ENCODE peak calls at places on chromosomes 5 and 9, in nine cellular contexts. V is NCI-H2029; N is stimulated activated CD8-positive, alpha-beta memory T cell treated with anti-CD3 and anti-CD28 coated beads, Interleukin-7, amount 100 ng/mL, for 1 hour; L is stimulated activated CD4-positive, alpha-beta T cell treated with anti-CD3 and anti-CD28 coated beads, Interleukin-15, amount 100 ng/mL, for 24 hours; O is smooth muscle cell of the brain vasculature; G is SJSA1; F is right cardiac atrium; E is HuH-7.5; H is Calu3. U is an unnamed sample.
A peak's percentile ranks its signal among the peaks of the same experiment; 100 is the strongest.

GRCh38 chr9:133730994-133731715 is 7.0 kb downstream of the SARDH start:
- DNase-seq in V (no peak), N (no peak), L (no peak), O (no peak), G (peak; percentile 37), F (peak; percentile 52), E (no peak), H (no peak), U (no peak)

GRCh38 chr5:14187660-14188059 is 44.5 kb downstream of the TRIO start:
- DNase-seq in V (no peak), N (no peak), L (no peak), O (no peak), G (no peak), F (no peak), E (no peak), H (no peak), U (no peak)

GRCh38 chr5:58354827-58355226 is 105.1 kb downstream of the PLK2 start:
- DNase-seq in V (no peak), N (no peak), L (no peak), O (no peak), G (no peak), F (no peak), E (no peak), H (no peak), U (no peak)

GRCh38 chr9:129617167-129617566 is 3.7 kb downstream of the C9orf50 start:
- DNase-seq in V (no peak), N (no peak), L (no peak), O (no peak), G (no peak), F (peak; percentile 20), E (peak; percentile 87), H (peak; percentile 44), U (peak; percentile 51)

GRCh38 chr9:69594180-69594579 is 78.0 kb downstream of the APBA1 start:
- DNase-seq in V (no peak), N (no peak), L (no peak), O (no peak), G (no peak), F (no peak), E (no peak), H (no peak), U (no peak)

GRCh38 chr5:82365744-82366228 is 87.6 kb upstream of the RPS23 start:
- DNase-seq in V (peak; percentile 20), N (no peak), L (peak; percentile 69), O (no peak), G (no peak), F (no peak), E (no peak), H (peak; percentile 61), U (no peak)

GRCh38 chr9:123304340-123304691 is 35.9 kb upstream of the STRBP start:
- DNase-seq in V (no peak), N (no peak), L (no peak), O (no peak), G (no peak), F (no peak), E (no peak), H (no peak), U (no peak)

GRCh38 chr5:176538505-176538806 is 1.3 kb upstream of the RNF44 start:
- DNase-seq in V (no peak), N (no peak), L (no peak), O (no peak), G (no peak), F (no peak), E (no peak), H (no peak), U (no peak)

GRCh38 chr9:127422133-127422782 is 1.9 kb upstream of the ZNF79 start:
- DNase-seq in V (no peak), N (no peak), L (no peak), O (no peak), G (no peak), F (no peak), E (no peak), H (no peak), U (no peak)

GRCh38 chr5:32129074-32129598 is 45.0 kb downstream of the GOLPH3 start:
- DNase-seq in V (no peak), N (no peak), L (no peak), O (no peak), G (no peak), F (no peak), E (no peak), H (no peak), U (no peak)

GRCh38 chr5:125295405-125295872 is 549.0 kb upstream of the ZNF608 start:
- DNase-seq in V (no peak), N (no peak), L (no peak), O (no peak), G (no peak), F (no peak), E (no peak), H (no peak), U (no peak)

GRCh38 chr5:8843766-8844165 is 702.1 kb downstream of the SEMA5A start:
- DNase-seq in V (peak; percentile 27), N (no peak), L (no peak), O (no peak), G (no peak), F (no peak), E (no peak), H (no peak), U (no peak)

GRCh38 chr5:75588666-75589065 is 22.6 kb upstream of the ANKDD1B start:
- DNase-seq in V (no peak), N (no peak), L (no peak), O (no peak), G (no peak), F (no peak), E (no peak), H (no peak), U (no peak)

GRCh38 chr9:2413196-2413840 is 208.3 kb upstream of the VLDLR start:
- DNase-seq in V (no peak), N (no peak), L (no peak), O (no peak), G (no peak), F (no peak), E (no peak), H (no peak), U (no peak)

U was measured in activated CD8-positive, alpha-beta T cell treated with anti-CD3 and anti-CD28 coated beads, Interleukin-2, amount 10 ng/mL, durations not matched to agents 7 days and 5 days.